ENCODE peak calls at places on chromosomes 16 and 17, in nine cellular contexts. I is uterus, H is left ventricle myocardium inferior, O is upper lobe of right lung, P is Panc1, R is right lobe of liver, U is aorta, B is ovary, G is neural progenitor cell. S is an unnamed sample. For H3K4me1, the result is how much of the 10 kb centered on the place peaks cover.

GRCh38 chr16:11320170-11320569 is 25.1 kb upstream of the RMI2 start:
- DNase-seq in I (no peak), H (no peak), O (no peak), P (no peak), R (no peak), U (no peak), B (no peak), G (no peak), S (no peak)

GRCh38 chr16:4346205-4346781 is 4.8 kb downstream of the PAM16 start:
- DNase-seq in I (no peak), H (no peak), O (no peak), P (no peak), R (no peak), U (no peak), B (no peak), G (no peak), S (no peak)

GRCh38 chr17:43329183-43329582 is 69.6 kb upstream of the ARL4D start:
- DNase-seq in I (no peak), H (no peak), O (no peak), P (no peak), R (no peak), U (no peak), B (no peak), G (no peak), S (no peak)

GRCh38 chr17:39763046-39763800 is 25.5 kb downstream of the GRB7 start:
- DNase-seq in I (no peak), H (no peak), O (no peak), P (no peak), R (no peak), U (no peak), B (no peak), G (no peak), S (no peak)

GRCh38 chr17:76431509-76431908 is 21.4 kb downstream of the UBE2O start:
- DNase-seq in I (no peak), H (no peak), O (no peak), P (no peak), R (no peak), U (no peak), B (no peak), G (no peak), S (no peak)

GRCh38 chr17:57649731-57650484 is 95.2 kb downstream of the CCDC182 start:
- DNase-seq in I (no peak), H (no peak), O (no peak), P (no peak), R (no peak), U (no peak), B (no peak), G (peak), S (no peak)

GRCh38 chr17:59329558-59330313 is 1.7 kb upstream of the YPEL2 start:
- DNase-seq in I (peak), H (peak), O (peak), P (no peak), R (peak), U (peak), B (peak), G (peak), S (peak)

GRCh38 chr16:88686439-88687253 is at the start of gene SNAI3:
- DNase-seq in I (peak), H (peak), O (peak), P (no peak), R (peak), U (peak), B (no peak), G (peak), S (peak)

GRCh38 chr17:76137026-76137350 is 4.1 kb downstream of the FOXJ1 start:
- DNase-seq in I (no peak), H (no peak), O (no peak), P (no peak), R (no peak), U (no peak), B (no peak), G (no peak), S (no peak)

GRCh38 chr17:60720763-60721531 is 43.3 kb downstream of the BCAS3 start:
- DNase-seq in I (no peak), H (no peak), O (no peak), P (peak), R (no peak), U (no peak), B (no peak), G (peak), S (peak)

GRCh38 chr17:67656494-67657203 is 61.1 kb upstream of the NOL11 start:
- DNase-seq in I (no peak), H (no peak), O (no peak), P (no peak), R (no peak), U (no peak), B (no peak), G (no peak), S (no peak)

GRCh38 chr16:87465306-87465705 is 27.5 kb downstream of the ZCCHC14 start:
- DNase-seq in I (peak), H (peak), O (peak), P (no peak), R (peak), U (peak), B (peak), G (no peak), S (no peak)
- H3K4me1 ChIP-seq in I (under half), H (half or more), O (half or more), P (under half), R (under half), U (under half), B (under half), G (under half), S (under half)

DNA sequence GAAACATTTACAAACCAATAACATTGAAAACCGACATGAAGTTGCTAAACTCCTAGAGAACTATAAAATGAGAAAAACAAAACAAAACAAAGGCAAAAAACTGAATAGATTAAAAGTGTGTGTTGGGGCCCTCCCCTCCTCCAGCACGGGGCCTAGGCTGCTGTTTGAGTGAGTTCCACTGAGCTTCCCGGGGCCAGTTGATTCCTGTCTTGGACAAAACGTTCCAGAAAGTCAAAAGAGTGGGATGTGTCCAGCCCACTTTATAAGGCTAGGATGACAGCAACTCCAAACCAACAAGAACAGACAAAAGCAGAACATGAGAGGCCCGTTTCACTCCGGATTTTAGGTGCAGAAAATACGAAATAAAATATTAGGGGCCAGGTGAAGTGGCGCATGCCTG is 11.6 kb upstream of the CSNK1D start:
- DNase-seq in I (no peak), H (no peak), O (no peak), P (no peak), R (no peak), U (no peak), B (no peak), G (no peak), S (no peak)
- H3K4me1 ChIP-seq in I (under half), H (under half), O (under half), P (under half), R (under half), U (under half), B (under half), G (under half), S (under half)

GRCh38 chr16:49809112-49809511 is 46.8 kb downstream of the ZNF423 start:
- DNase-seq in I (no peak), H (no peak), O (no peak), P (no peak), R (no peak), U (no peak), B (no peak), G (no peak), S (no peak)
- H3K4me1 ChIP-seq in I (under half), H (under half), O (under half), P (under half), R (under half), U (under half), B (under half), G (under half), S (under half)

DNA sequence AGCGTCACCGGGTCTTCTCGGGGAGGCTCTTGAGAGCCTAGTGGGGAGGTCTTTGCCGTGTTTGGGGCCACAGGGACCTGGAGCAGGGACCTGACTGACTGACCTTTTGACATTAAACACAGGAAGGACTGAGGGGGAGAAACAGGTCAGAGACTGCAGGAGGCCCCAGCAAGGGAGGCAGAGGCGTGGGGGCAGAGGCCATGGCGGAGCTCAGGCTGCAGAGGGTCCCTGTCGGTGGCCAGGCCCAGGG is 41.6 kb upstream of the GSE1 start:
- DNase-seq in I (no peak), H (no peak), O (no peak), P (no peak), R (no peak), U (no peak), B (no peak), G (no peak), S (no peak)
- H3K4me1 ChIP-seq in I (under half), H (under half), O (half or more), P (half or more), R (under half), U (under half), B (under half), G (half or more), S (half or more)

GRCh38 chr17:78266231-78266631 is 34.8 kb downstream of the TMEM235 start:
- DNase-seq in I (no peak), H (no peak), O (peak), P (no peak), R (no peak), U (no peak), B (no peak), G (no peak), S (no peak)
- H3K4me1 ChIP-seq in I (under half), H (under half), O (under half), P (under half), R (under half), U (under half), B (under half), G (under half), S (under half)

GRCh38 chr17:14334261-14334860 is 33.5 kb downstream of the HS3ST3B1 start:
- DNase-seq in I (no peak), H (no peak), O (no peak), P (no peak), R (no peak), U (no peak), B (no peak), G (no peak), S (no peak)

GRCh38 chr17:14337596-14338079 is 36.8 kb downstream of the HS3ST3B1 start:
- DNase-seq in I (no peak), H (no peak), O (no peak), P (no peak), R (no peak), U (no peak), B (no peak), G (no peak), S (no peak)

GRCh38 chr17:14333506-14333905 is 32.6 kb downstream of the HS3ST3B1 start:
- DNase-seq in I (no peak), H (no peak), O (no peak), P (no peak), R (no peak), U (no peak), B (no peak), G (no peak), S (no peak)

GRCh38 chr17:14334919-14335318 is 34.0 kb downstream of the HS3ST3B1 start:
- DNase-seq in I (no peak), H (no peak), O (no peak), P (no peak), R (no peak), U (no peak), B (no peak), G (no peak), S (no peak)

GRCh38 chr17:14336418-14336817 is 35.5 kb downstream of the HS3ST3B1 start:
- DNase-seq in I (no peak), H (peak), O (no peak), P (no peak), R (no peak), U (no peak), B (no peak), G (no peak), S (no peak)
- H3K4me1 ChIP-seq in I (under half), H (under half), O (under half), P (under half), R (under half), U (under half), B (under half), G (under half), S (half or more)

DNA sequence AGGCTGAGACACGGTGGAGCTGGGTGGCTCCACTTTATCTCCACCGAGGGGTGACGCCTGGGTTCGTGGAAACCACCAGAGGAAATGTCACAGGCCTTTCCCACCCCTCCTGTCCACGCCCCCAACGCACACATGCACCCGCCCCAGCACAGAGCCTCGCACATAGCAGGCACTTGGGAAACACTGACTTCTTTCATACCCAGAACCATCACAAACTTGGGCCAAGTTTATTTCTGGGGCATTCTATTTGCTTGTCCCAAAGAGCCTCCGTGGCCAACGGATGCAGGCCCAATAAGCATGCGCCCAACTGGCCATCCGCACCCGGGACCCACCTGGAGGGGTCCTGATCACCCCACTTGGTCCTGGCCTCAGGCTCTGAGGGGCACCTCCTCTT is 3.3 kb downstream of the BCAR1 start:
- DNase-seq in I (no peak), H (peak), O (no peak), P (no peak), R (no peak), U (peak), B (peak), G (no peak), S (no peak)
- H3K4me1 ChIP-seq in I (half or more), H (half or more), O (half or more), P (half or more), R (under half), U (under half), B (under half), G (under half), S (under half)

DNA sequence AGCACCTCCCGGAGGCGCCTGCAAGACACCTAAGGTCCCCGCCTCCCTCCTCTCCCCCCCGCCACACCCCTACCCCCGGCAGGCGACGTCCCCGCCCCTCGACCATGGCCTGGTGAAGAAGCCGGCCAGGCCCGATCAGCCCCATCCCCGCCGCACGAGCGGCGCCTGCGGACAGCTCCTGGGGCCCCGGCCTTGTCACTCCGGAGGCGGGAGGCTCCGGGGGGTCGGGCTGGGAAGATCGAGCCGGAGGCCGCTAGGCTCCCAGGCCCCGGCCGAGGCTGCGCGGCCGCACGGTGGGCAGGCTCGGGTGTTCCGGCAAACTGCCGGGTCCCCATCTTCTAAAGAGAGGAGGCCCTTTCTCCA is 386 bp upstream of the ACE start:
- DNase-seq in I (no peak), H (no peak), O (no peak), P (no peak), R (no peak), U (no peak), B (no peak), G (peak), S (no peak)
- H3K4me1 ChIP-seq in I (under half), H (half or more), O (under half), P (under half), R (under half), U (under half), B (under half), G (under half), S (under half)